ENCODE peak calls at places on chromosomes 2 and 18, in six cellular contexts. Q is heart right ventricle, G is kidney, B is left ventricle myocardium inferior, Y is A549, H is right lobe of liver. R is an unnamed sample. For H3K4me1 and H3K9me3, the result is how much of the 10 kb centered on the place peaks cover.

GRCh38 chr2:20052872-20053281 is 1.4 kb upstream of the LAPTM4A start:
- DNase-seq in B (peak), Q (peak), H (no peak), Y (peak), G (no peak), R (peak)

GRCh38 chr2:2060431-2060830 is 270.6 kb downstream of the MYT1L start:
- DNase-seq in Q (no peak), G (no peak), Y (no peak), B (no peak), H (no peak), R (no peak)

GRCh38 chr2:142286618-142287017 is 155.8 kb upstream of the LRP1B start:
- DNase-seq in G (no peak), Y (peak), B (no peak), Q (no peak), H (no peak), R (no peak)

GRCh38 chr2:233435436-233436190 is 81.3 kb downstream of the DGKD start:
- DNase-seq in H (no peak), Y (no peak), Q (no peak), B (no peak), G (no peak), R (no peak)

GRCh38 chr18:39841133-39842041 is 2113.6 kb upstream of the PIK3C3 start:
- DNase-seq in G (peak), Q (peak), Y (peak), B (no peak), H (peak), R (peak)

GRCh38 chr2:3242747-3243369 is 134.8 kb downstream of the EIPR1 start:
- DNase-seq in H (no peak), Q (no peak), G (no peak), B (no peak), Y (no peak), R (no peak)

GRCh38 chr2:16312771-16313170 is 352.9 kb downstream of the CYRIA start:
- DNase-seq in G (no peak), Y (no peak), Q (no peak), B (no peak), H (no peak), R (no peak)

GRCh38 chr2:203626952-203627681 is 79.3 kb upstream of the CD28 start:
- DNase-seq in Q (no peak), B (no peak), G (no peak), Y (no peak), H (no peak), R (no peak)

GRCh38 chr2:109333414-109334194 is 204.6 kb downstream of the SH3RF3 start:
- DNase-seq in B (no peak), H (no peak), Y (peak), G (no peak), Q (no peak), R (no peak)

GRCh38 chr18:14086459-14087231 is 45.6 kb downstream of the ZNF519 start:
- DNase-seq in G (no peak), Y (peak), H (no peak), Q (no peak), B (no peak), R (no peak)

DNA sequence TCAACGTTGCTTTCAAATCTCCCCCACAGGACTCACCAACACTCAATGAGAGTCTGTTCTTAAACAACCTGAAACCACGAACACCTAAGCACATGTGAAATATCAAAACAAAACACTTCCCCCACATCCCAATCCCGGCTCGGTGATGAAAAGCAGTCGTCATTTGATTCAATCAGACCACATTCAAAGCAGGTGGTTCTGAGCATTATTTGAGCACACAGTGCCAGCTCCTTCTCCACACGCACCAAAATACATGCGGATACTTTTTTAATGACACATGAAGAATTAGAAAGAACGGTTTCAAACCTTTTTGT is 98.3 kb downstream of the TCF4 start:
- DNase-seq in H (no peak), Y (no peak), Q (no peak), B (no peak), G (no peak), R (no peak)
- H3K4me1 ChIP-seq in H (under half), Y (under half), Q (under half), B (half or more), G (under half), R (under half)

GRCh38 chr2:54561010-54561409 is 104.9 kb downstream of the SPTBN1 start:
- DNase-seq in H (no peak), Y (no peak), Q (no peak), G (no peak), B (no peak), R (no peak)
- H3K4me3 ChIP-seq in H (peak), Y (peak), Q (peak), G (peak), B (peak), R (no peak)

DNA sequence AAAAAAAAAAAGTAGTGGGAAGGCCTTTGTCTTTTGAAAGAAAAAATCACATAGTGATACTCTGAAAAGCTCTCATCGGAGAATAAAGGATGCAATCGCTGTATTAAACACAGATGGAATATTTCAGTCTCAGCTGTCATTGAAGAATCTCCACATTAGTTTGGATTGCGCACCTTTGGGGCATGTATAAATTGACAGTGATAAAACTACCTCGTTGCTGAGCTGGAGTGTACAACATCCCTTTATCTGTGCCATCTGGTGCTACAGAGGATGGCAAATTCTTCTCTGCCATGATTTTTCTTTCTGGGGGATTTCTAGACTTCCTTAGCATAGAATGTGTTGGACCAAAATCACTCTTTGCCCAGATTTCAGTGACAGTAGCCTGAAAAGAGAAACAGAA is 185.3 kb downstream of the PARD3B start:
- DNase-seq in G (no peak), B (no peak), Y (no peak), Q (no peak), H (no peak), R (no peak)
- H3K9me3 ChIP-seq in G (under half), B (under half), Y (under half), Q (under half), H (under half), R (under half)

DNA sequence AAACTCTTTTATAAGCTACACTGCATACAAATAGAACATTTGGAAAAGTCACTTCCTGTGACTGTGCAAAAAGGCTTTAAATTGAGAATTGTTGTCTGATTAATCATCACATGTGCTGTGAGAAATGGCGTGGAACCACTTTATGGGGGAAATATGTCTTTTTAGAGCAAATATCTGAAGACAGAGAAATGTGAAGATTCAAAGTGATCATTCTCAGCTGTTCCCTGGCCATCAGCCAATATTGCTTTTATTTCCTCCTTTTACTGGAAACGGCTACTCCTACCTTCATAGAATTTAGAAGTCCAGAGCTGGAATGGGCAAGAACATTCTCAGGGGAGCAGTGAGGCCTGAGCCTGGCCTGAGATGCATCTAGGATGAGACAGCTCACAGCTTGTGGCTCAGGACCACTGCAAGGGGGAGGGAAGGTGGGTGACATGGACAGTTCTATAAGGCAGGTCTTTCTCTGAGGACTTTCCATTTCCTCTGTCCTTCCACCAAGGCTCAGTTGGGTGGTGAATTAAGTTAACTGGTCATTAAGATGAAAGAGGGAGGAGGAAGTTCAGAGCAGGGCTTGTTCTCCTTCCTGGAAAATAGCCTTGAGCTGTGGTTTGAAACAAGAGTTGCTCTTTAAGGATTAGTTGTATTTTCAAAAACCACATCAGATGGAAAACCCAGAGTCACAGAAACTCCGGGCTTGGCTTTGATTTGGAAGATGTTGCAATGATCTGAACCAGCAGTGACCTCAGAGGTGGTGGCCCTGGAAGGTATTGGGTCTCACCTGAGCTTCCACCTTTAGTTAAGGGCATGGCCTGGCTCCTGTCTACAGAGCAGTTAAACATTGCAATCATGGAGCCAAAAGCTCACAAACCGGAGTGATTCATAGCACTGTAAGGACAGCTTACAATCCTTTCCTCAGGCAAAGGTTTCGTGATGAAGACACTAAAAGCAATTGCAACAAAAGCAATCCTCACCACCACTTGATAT is 144.3 kb downstream of the VAPA start:
- DNase-seq in Y (no peak), Q (no peak), G (no peak), H (no peak), B (no peak), R (no peak)
- H3K4me1 ChIP-seq in Y (under half), Q (half or more), G (under half), H (under half), B (half or more), R (under half)

GRCh38 chr2:45836740-45837139 is 185.3 kb downstream of the PRKCE start:
- DNase-seq in B (no peak), G (no peak), Q (no peak), H (no peak), Y (no peak), R (no peak)

GRCh38 chr2:45837812-45838341 is 186.4 kb downstream of the PRKCE start:
- DNase-seq in G (no peak), Q (no peak), B (no peak), Y (no peak), H (no peak), R (no peak)

GRCh38 chr2:45834372-45834771 is 182.9 kb downstream of the PRKCE start:
- DNase-seq in Q (no peak), Y (no peak), B (no peak), G (no peak), H (no peak), R (no peak)

GRCh38 chr2:45834858-45835257 is 183.4 kb downstream of the PRKCE start:
- DNase-seq in G (no peak), Y (no peak), H (no peak), Q (no peak), B (no peak), R (no peak)

DNA sequence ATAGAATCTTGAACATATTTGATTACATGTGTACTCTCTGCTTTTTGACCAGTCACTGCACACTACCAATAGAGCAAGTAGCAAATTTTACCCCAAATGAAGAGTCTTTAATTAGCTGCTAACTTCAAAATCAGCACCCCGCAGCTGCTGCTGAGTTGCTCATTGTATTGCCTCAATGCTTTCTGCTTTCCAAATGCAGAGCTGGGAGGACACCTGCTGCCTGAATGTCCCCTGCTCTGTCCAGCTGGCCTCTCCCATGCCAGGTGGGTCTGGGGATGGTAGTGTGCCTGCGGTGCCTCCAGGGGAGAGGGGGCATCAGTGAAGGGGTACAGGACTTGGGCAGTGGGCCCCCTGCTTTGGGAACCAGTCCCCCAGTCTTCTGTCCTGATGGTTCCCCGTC is 184.8 kb downstream of the PRKCE start:
- DNase-seq in Q (no peak), H (no peak), Y (no peak), G (no peak), B (no peak), R (no peak)
- H3K4me3 ChIP-seq in Q (no peak), H (no peak), Y (no peak), G (no peak), B (no peak), R (no peak)